ENCODE peak calls at places on chromosomes 6 and 20, in ten cellular contexts. C, R, U, L, H, W, O, E, G and V are unnamed samples. For H3K4me1 and H3K27me3, the result is how much of the 10 kb centered on the place peaks cover.

GRCh38 chr6:89667872-89668556 is 29.5 kb upstream of the LYRM2 start:
- DNase-seq in C (no peak), R (no peak), U (no peak), L (no peak), H (no peak), W (no peak), O (peak), E (no peak), G (no peak), V (no peak)

GRCh38 chr6:133017581-133017980 is 203.2 kb downstream of the RPS12 start:
- DNase-seq in C (peak), R (peak), U (no peak), L (no peak), H (no peak), W (no peak), O (no peak), E (no peak), G (no peak), V (no peak)

GRCh38 chr6:94367316-94367715 is 948.0 kb upstream of the EPHA7 start:
- DNase-seq in C (no peak), R (no peak), U (no peak), L (no peak), H (no peak), W (no peak), O (no peak), E (no peak), G (no peak), V (no peak)

GRCh38 chr6:149015877-149016525 is 269.2 kb downstream of the UST start:
- DNase-seq in C (no peak), R (no peak), U (no peak), L (no peak), H (no peak), W (no peak), O (no peak), E (no peak), G (no peak), V (no peak)

GRCh38 chr6:683742-684440 is 9.0 kb downstream of the EXOC2 start:
- DNase-seq in C (no peak), R (peak), U (no peak), L (no peak), H (no peak), W (peak), O (peak), E (no peak), G (no peak), V (no peak)

GRCh38 chr6:69155467-69155866 is 520.4 kb downstream of the ADGRB3 start:
- DNase-seq in C (no peak), R (no peak), U (no peak), L (no peak), H (no peak), W (no peak), O (no peak), E (no peak), G (no peak), V (no peak)

GRCh38 chr20:48556956-48557355 is 270.8 kb downstream of the PREX1 start:
- DNase-seq in C (no peak), R (no peak), U (no peak), L (no peak), H (no peak), W (peak), O (no peak), E (no peak), G (peak), V (no peak)

GRCh38 chr6:7886132-7886531 is 24.5 kb downstream of the TXNDC5 start:
- DNase-seq in C (no peak), R (no peak), U (no peak), L (no peak), H (no peak), W (no peak), O (peak), E (no peak), G (no peak), V (no peak)

GRCh38 chr20:49186535-49187329 is 1.4 kb downstream of the STAU1 start:
- DNase-seq in C (peak), R (peak), U (peak), L (peak), H (peak), W (peak), O (peak), E (peak), G (peak), V (peak)

GRCh38 chr6:44494011-44494501 is 106.5 kb downstream of the CDC5L start:
- DNase-seq in C (peak), R (peak), U (no peak), L (no peak), H (no peak), W (no peak), O (peak), E (no peak), G (peak), V (no peak)

GRCh38 chr6:47203266-47203967 is 106.3 kb downstream of the TNFRSF21 start:
- DNase-seq in C (no peak), R (peak), U (no peak), L (no peak), H (no peak), W (no peak), O (no peak), E (no peak), G (peak), V (no peak)

GRCh38 chr20:57398231-57398821 is 7.1 kb downstream of the RBM38 start:
- DNase-seq in C (no peak), R (no peak), U (peak), L (peak), H (peak), W (no peak), O (no peak), E (peak), G (no peak), V (peak)

GRCh38 chr6:91376686-91377085 is 789.8 kb upstream of the MAP3K7 start:
- DNase-seq in C (no peak), R (no peak), U (no peak), L (no peak), H (no peak), W (no peak), O (no peak), E (no peak), G (peak), V (no peak)

GRCh38 chr6:2478200-2478599 is 232.8 kb upstream of the GMDS start:
- DNase-seq in C (no peak), R (peak), U (no peak), L (no peak), H (no peak), W (no peak), O (no peak), E (no peak), G (no peak), V (no peak)

GRCh38 chr20:45857836-45858250 is 429 bp downstream of the ZSWIM3 start:
- DNase-seq in C (no peak), R (no peak), U (no peak), L (no peak), H (no peak), W (no peak), O (no peak), E (no peak), G (no peak), V (no peak)

GRCh38 chr6:64217721-64218603 is 582.4 kb downstream of the PHF3 start:
- DNase-seq in C (no peak), R (peak), U (no peak), L (no peak), H (no peak), W (no peak), O (no peak), E (no peak), G (peak), V (no peak)

GRCh38 chr20:4812216-4812615 is 90.5 kb downstream of the PRND start:
- DNase-seq in C (no peak), R (no peak), U (no peak), L (no peak), H (no peak), W (no peak), O (no peak), E (no peak), G (no peak), V (no peak)

GRCh38 chr6:69466979-69467570 is 329.7 kb downstream of the LMBRD1 start:
- DNase-seq in C (no peak), R (no peak), U (no peak), L (no peak), H (no peak), W (no peak), O (no peak), E (no peak), G (no peak), V (no peak)

GRCh38 chr6:109092074-109092473 is 2.6 kb downstream of the SESN1 start:
- DNase-seq in C (no peak), R (no peak), U (no peak), L (no peak), H (no peak), W (no peak), O (no peak), E (no peak), G (no peak), V (no peak)
- H3K4me1 ChIP-seq in C (under half), R (under half), U (under half), L (under half), H (half or more), W (under half), O (under half), E (under half), G (under half), V (under half)

DNA sequence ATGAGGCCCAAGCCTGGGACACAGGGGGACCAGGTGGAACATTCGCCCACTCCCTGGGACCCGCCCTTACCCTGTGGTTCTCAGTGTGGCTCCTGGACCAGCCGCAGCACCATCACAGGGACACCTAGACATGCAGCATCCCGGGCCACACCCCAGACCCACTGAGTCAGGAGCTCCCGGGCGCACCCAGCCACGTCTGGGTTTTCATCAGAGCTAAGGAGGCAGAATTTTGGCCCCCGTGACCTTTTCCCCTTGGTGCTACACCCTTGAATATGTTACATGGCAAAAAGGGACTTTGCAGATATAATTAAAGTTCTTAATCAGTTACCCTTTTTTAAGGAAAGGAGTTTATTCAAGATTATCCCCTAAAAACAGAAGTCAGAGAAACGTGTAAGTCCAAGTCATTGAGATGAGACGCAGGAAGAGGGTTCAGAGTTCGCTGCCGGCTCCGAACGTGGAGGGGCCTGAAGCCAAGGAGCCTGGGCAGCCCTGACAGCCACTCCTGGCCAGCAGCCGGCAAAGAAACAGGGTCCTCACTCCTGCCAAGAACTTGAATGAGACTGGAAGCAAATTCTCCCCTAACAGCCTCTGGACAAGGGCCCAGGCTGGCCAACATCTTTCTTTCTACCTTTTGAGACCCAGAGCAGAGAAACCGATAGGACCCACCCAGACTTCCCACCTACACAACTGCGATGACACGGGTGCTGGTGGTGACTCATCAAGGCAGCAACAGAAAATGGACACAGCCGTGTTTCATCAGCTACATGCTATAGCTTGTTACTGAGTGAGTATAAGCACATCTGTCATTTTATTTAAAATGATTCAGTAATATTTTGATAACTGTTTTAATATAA is 25.3 kb downstream of the BFSP1 start:
- DNase-seq in C (peak), R (peak), U (no peak), L (peak), H (no peak), W (no peak), O (no peak), E (no peak), G (peak), V (no peak)
- H3K27ac ChIP-seq in C (peak), R (no peak), U (no peak), L (peak), H (peak), W (no peak), O (no peak), E (peak), G (no peak), V (peak)

GRCh38 chr20:1508576-1508975 is 17.4 kb upstream of the SIRPB2 start:
- DNase-seq in C (peak), R (no peak), U (no peak), L (no peak), H (no peak), W (no peak), O (no peak), E (no peak), G (peak), V (no peak)
- H3K27me3 ChIP-seq in C (under half), R (under half), U (under half), L (under half), H (half or more), W (under half), O (under half), E (under half), G (under half), V (under half)

DNA sequence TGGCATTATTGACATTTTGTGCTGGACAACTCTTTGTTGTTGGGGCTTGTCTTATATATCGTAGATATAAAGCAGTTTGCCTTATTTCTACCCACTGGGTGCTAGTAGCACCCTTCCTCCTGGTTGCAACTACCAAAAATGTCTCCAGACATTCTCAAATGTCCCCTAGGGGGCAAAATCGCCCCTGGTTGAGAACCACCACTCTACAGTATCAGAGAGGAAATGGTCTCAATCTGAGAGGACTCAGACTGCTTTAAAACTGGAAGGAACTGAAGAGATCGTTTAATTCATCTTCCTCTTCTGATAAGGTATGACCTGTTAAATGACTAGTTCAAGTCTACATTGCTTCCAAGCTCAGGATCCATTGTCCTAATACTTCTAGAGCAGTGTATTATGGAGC is 14.9 kb downstream of the SH3BGRL2 start:
- DNase-seq in C (no peak), R (no peak), U (no peak), L (no peak), H (no peak), W (no peak), O (no peak), E (no peak), G (no peak), V (no peak)
- H3K4me1 ChIP-seq in C (under half), R (under half), U (under half), L (under half), H (half or more), W (under half), O (under half), E (under half), G (under half), V (under half)

DNA sequence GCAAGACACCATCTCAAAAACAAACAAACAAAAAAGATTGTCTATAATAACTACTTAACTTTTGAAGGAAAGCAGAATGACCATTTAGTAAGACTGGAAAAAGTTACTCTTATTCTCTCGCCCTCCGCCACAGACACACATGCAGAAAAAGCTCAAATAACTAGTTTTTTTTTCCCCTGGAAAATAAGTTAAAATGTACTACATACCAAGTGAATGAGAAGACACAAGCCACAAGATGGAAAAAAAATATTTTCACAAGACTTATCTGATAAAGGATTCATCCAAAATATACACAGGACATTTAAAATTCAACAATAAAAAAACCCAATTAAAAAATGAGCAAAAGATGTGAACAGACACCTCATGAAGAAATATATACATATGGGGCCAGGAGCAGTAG is 31.9 kb downstream of the NUDT3 start:
- DNase-seq in C (no peak), R (peak), U (no peak), L (no peak), H (no peak), W (no peak), O (no peak), E (no peak), G (no peak), V (no peak)
- H3K27ac ChIP-seq in C (peak), R (peak), U (no peak), L (no peak), H (peak), W (no peak), O (no peak), E (no peak), G (no peak), V (no peak)

GRCh38 chr6:125910518-125910917 is 46.1 kb upstream of the HINT3 start:
- DNase-seq in C (peak), R (peak), U (no peak), L (no peak), H (no peak), W (no peak), O (peak), E (no peak), G (peak), V (no peak)
- H3K27me3 ChIP-seq in C (under half), R (under half), U (under half), L (under half), H (under half), W (under half), O (under half), E (under half), G (under half), V (under half)